ENCODE peak calls at places on chromosomes 13 and 19, in four cellular contexts. One of them, this sample, is unnamed.

GRCh38 chr13:113882716-113883115 is 18.8 kb upstream of the GAS6 start:
- DNase-seq in CD8-positive, alpha-beta T cell: peak
- DNase-seq in bronchial epithelial cell: no peak
- DNase-seq in T follicular helper cell: no peak
- DNase-seq in this sample: no peak

GRCh38 chr13:52750713-52751112 is 11.1 kb upstream of the CNMD start:
- DNase-seq in CD8-positive, alpha-beta T cell: no peak
- DNase-seq in bronchial epithelial cell: no peak
- DNase-seq in T follicular helper cell: no peak
- DNase-seq in this sample: no peak

GRCh38 chr19:39307822-39308530 is 11.8 kb downstream of the IFNL1 start:
- DNase-seq in bronchial epithelial cell: no peak
- DNase-seq in CD8-positive, alpha-beta T cell: no peak
- DNase-seq in T follicular helper cell: no peak
- DNase-seq in this sample: no peak

GRCh38 chr19:5231857-5232503 is 108.6 kb downstream of the PTPRS start:
- DNase-seq in CD8-positive, alpha-beta T cell: no peak
- DNase-seq in bronchial epithelial cell: no peak
- DNase-seq in T follicular helper cell: no peak
- DNase-seq in this sample: no peak

GRCh38 chr19:42204684-42205083 is 12.8 kb downstream of the DEDD2 start:
- DNase-seq in bronchial epithelial cell: no peak
- DNase-seq in CD8-positive, alpha-beta T cell: no peak
- DNase-seq in T follicular helper cell: no peak
- DNase-seq in this sample: no peak

GRCh38 chr19:13795595-13796300 is 505 bp downstream of the ZSWIM4 start:
- DNase-seq in bronchial epithelial cell: no peak
- DNase-seq in T follicular helper cell: no peak
- DNase-seq in CD8-positive, alpha-beta T cell: no peak
- DNase-seq in this sample: no peak

GRCh38 chr13:37960427-37960826 is 90.9 kb upstream of the TRPC4 start:
- DNase-seq in bronchial epithelial cell: peak
- DNase-seq in CD8-positive, alpha-beta T cell: no peak
- DNase-seq in T follicular helper cell: no peak
- DNase-seq in this sample: no peak

GRCh38 chr13:49836516-49836915 is 44.0 kb upstream of the KPNA3 start:
- DNase-seq in bronchial epithelial cell: peak
- DNase-seq in T follicular helper cell: no peak
- DNase-seq in CD8-positive, alpha-beta T cell: no peak
- DNase-seq in this sample: no peak

GRCh38 chr13:54836273-54836672 is 1807.7 kb downstream of the OLFM4 start:
- DNase-seq in CD8-positive, alpha-beta T cell: no peak
- DNase-seq in T follicular helper cell: no peak
- DNase-seq in bronchial epithelial cell: no peak
- DNase-seq in this sample: no peak

GRCh38 chr13:69474286-69474685 is 633.3 kb upstream of the ATXN8OS start:
- DNase-seq in T follicular helper cell: no peak
- DNase-seq in CD8-positive, alpha-beta T cell: no peak
- DNase-seq in bronchial epithelial cell: peak
- DNase-seq in this sample: no peak

GRCh38 chr13:99959127-99959529 is 12.4 kb downstream of the ZIC5 start:
- DNase-seq in CD8-positive, alpha-beta T cell: no peak
- DNase-seq in bronchial epithelial cell: no peak
- DNase-seq in T follicular helper cell: no peak
- DNase-seq in this sample: no peak

GRCh38 chr13:23146811-23147245 is 34.0 kb upstream of the SGCG start:
- DNase-seq in T follicular helper cell: no peak
- DNase-seq in bronchial epithelial cell: peak
- DNase-seq in CD8-positive, alpha-beta T cell: no peak
- DNase-seq in this sample: no peak

GRCh38 chr13:44305845-44306244 is 67.8 kb upstream of the SERP2 start:
- DNase-seq in T follicular helper cell: no peak
- DNase-seq in bronchial epithelial cell: peak
- DNase-seq in CD8-positive, alpha-beta T cell: no peak
- DNase-seq in this sample: no peak

GRCh38 chr19:9622531-9622930 is 1.5 kb upstream of the ZNF561 start:
- DNase-seq in CD8-positive, alpha-beta T cell: no peak
- DNase-seq in bronchial epithelial cell: peak
- DNase-seq in T follicular helper cell: no peak
- DNase-seq in this sample: no peak

GRCh38 chr13:45630791-45631190 is 15.3 kb upstream of the ERICH6B start:
- DNase-seq in T follicular helper cell: no peak
- DNase-seq in bronchial epithelial cell: peak
- DNase-seq in CD8-positive, alpha-beta T cell: no peak
- DNase-seq in this sample: no peak

GRCh38 chr19:36093687-36094086 is 17.3 kb upstream of the OVOL3 start:
- DNase-seq in bronchial epithelial cell: no peak
- DNase-seq in T follicular helper cell: no peak
- DNase-seq in CD8-positive, alpha-beta T cell: no peak
- DNase-seq in this sample: no peak

GRCh38 chr19:4715529-4716221 is 8.0 kb downstream of the DPP9 start:
- DNase-seq in CD8-positive, alpha-beta T cell: no peak
- DNase-seq in bronchial epithelial cell: no peak
- DNase-seq in T follicular helper cell: no peak
- DNase-seq in this sample: no peak

GRCh38 chr19:55545913-55546495 is 661 bp upstream of the SBK3 start:
- DNase-seq in CD8-positive, alpha-beta T cell: no peak
- DNase-seq in bronchial epithelial cell: no peak
- DNase-seq in T follicular helper cell: no peak
- DNase-seq in this sample: no peak

GRCh38 chr13:107586216-107586615 is 629.1 kb downstream of the LIG4 start:
- DNase-seq in CD8-positive, alpha-beta T cell: no peak
- DNase-seq in bronchial epithelial cell: no peak
- DNase-seq in T follicular helper cell: no peak
- DNase-seq in this sample: no peak

GRCh38 chr13:111577956-111578595 is 257.6 kb downstream of the TEX29 start:
- DNase-seq in bronchial epithelial cell: no peak
- DNase-seq in CD8-positive, alpha-beta T cell: no peak
- DNase-seq in T follicular helper cell: no peak
- DNase-seq in this sample: no peak

GRCh38 chr13:96650301-96650886 is 343.9 kb downstream of the OXGR1 start:
- DNase-seq in T follicular helper cell: no peak
- DNase-seq in bronchial epithelial cell: peak
- DNase-seq in CD8-positive, alpha-beta T cell: no peak
- DNase-seq in this sample: no peak

GRCh38 chr19:35045667-35046300 is 4.3 kb downstream of the HPN start:
- DNase-seq in CD8-positive, alpha-beta T cell: no peak
- DNase-seq in T follicular helper cell: no peak
- DNase-seq in bronchial epithelial cell: no peak
- DNase-seq in this sample: no peak

GRCh38 chr13:39575641-39576238 is 27.3 kb downstream of the LHFPL6 start:
- DNase-seq in CD8-positive, alpha-beta T cell: no peak
- DNase-seq in bronchial epithelial cell: no peak
- DNase-seq in T follicular helper cell: no peak
- DNase-seq in this sample: no peak

GRCh38 chr19:14434157-14434501 is 1.0 kb downstream of the PKN1 start:
- DNase-seq in bronchial epithelial cell: no peak
- DNase-seq in T follicular helper cell: no peak
- DNase-seq in CD8-positive, alpha-beta T cell: no peak
- DNase-seq in this sample: no peak

GRCh38 chr13:45783346-45784043 is 68.1 kb downstream of the SIAH3 start:
- DNase-seq in T follicular helper cell: no peak
- DNase-seq in CD8-positive, alpha-beta T cell: no peak
- DNase-seq in bronchial epithelial cell: no peak
- DNase-seq in this sample: no peak

GRCh38 chr19:50230379-50231351 is 27.2 kb downstream of the MYH14 start:
- DNase-seq in T follicular helper cell: no peak
- DNase-seq in bronchial epithelial cell: no peak
- DNase-seq in CD8-positive, alpha-beta T cell: no peak
- DNase-seq in this sample: no peak

GRCh38 chr13:29573190-29573589 is 22.3 kb downstream of the SLC7A1 start:
- DNase-seq in CD8-positive, alpha-beta T cell: no peak
- DNase-seq in bronchial epithelial cell: no peak
- DNase-seq in T follicular helper cell: no peak
- DNase-seq in this sample: no peak

This sample was measured in effector memory CD4-positive, alpha-beta T cell.